ENCODE peak calls at places on chromosomes 12 and 14, in nine cellular contexts. Y, C, U, G, I, X, A, P and E are unnamed samples.

GRCh38 chr12:27191531-27191930 is 52.6 kb upstream of the STK38L start:
- DNase-seq in Y (no peak), C (no peak), U (no peak), G (no peak), I (no peak), X (no peak), A (no peak), P (no peak), E (no peak)

GRCh38 chr12:18975933-18976332 is 153.6 kb upstream of the PLEKHA5 start:
- DNase-seq in Y (no peak), C (no peak), U (no peak), G (no peak), I (no peak), X (no peak), A (no peak), P (no peak), E (no peak)

GRCh38 chr14:67646136-67646535 is 26.4 kb downstream of the ARG2 start:
- DNase-seq in Y (no peak), C (no peak), U (no peak), G (no peak), I (no peak), X (no peak), A (no peak), P (no peak), E (no peak)

GRCh38 chr14:100539766-100540140 is 47.5 kb downstream of the BEGAIN start:
- DNase-seq in Y (no peak), C (no peak), U (no peak), G (no peak), I (no peak), X (no peak), A (no peak), P (no peak), E (no peak)

GRCh38 chr12:57452181-57452936 is 2.7 kb upstream of the INHBE start:
- DNase-seq in Y (peak; percentile 36), C (no peak), U (peak; percentile 55), G (no peak), I (no peak), X (no peak), A (no peak), P (no peak), E (no peak)

GRCh38 chr14:71550367-71550766 is 381.9 kb upstream of the RGS6 start:
- DNase-seq in Y (no peak), C (no peak), U (no peak), G (no peak), I (no peak), X (no peak), A (no peak), P (no peak), E (no peak)

GRCh38 chr12:48388938-48389337 is 38.2 kb upstream of the ZNF641 start:
- DNase-seq in Y (no peak), C (no peak), U (no peak), G (no peak), I (no peak), X (no peak), A (no peak), P (no peak), E (no peak)

GRCh38 chr14:92942136-92942535 is 19.2 kb downstream of the CHGA start:
- DNase-seq in Y (no peak), C (no peak), U (no peak), G (no peak), I (no peak), X (no peak), A (no peak), P (no peak), E (no peak)

GRCh38 chr12:131917711-131918306 is 11.3 kb upstream of the PUS1 start:
- DNase-seq in Y (no peak), C (no peak), U (no peak), G (no peak), I (no peak), X (no peak), A (no peak), P (no peak), E (no peak)

GRCh38 chr12:47206450-47206830 is 126.7 kb upstream of the AMIGO2 start:
- DNase-seq in Y (no peak), C (no peak), U (no peak), G (no peak), I (no peak), X (no peak), A (no peak), P (no peak), E (no peak)

GRCh38 chr14:52835122-52835903 is 43.9 kb upstream of the GNPNAT1 start:
- DNase-seq in Y (no peak), C (peak; percentile 13), U (no peak), G (no peak), I (no peak), X (peak; percentile 10), A (no peak), P (no peak), E (no peak)

GRCh38 chr12:63808631-63809030 is 28.9 kb downstream of the RXYLT1 start:
- DNase-seq in Y (no peak), C (no peak), U (no peak), G (no peak), I (no peak), X (no peak), A (no peak), P (no peak), E (no peak)

GRCh38 chr12:124913474-124914391 is 717 bp downstream of the UBC start:
- DNase-seq in Y (peak; percentile 95), C (peak; percentile 85), U (peak; percentile 99), G (peak; percentile 96), I (peak; percentile 90), X (no peak), A (no peak), P (no peak), E (no peak)

GRCh38 chr14:31926123-31926522 is 151.0 kb upstream of the ARHGAP5 start:
- DNase-seq in Y (no peak), C (peak; percentile 64), U (peak; percentile 30), G (peak; percentile 65), I (no peak), X (peak; percentile 27), A (no peak), P (peak; percentile 16), E (no peak)

GRCh38 chr12:126051611-126052107 is 986.4 kb downstream of the AACS start:
- DNase-seq in Y (no peak), C (peak; percentile 95), U (no peak), G (no peak), I (no peak), X (no peak), A (peak; percentile 41), P (no peak), E (no peak)

GRCh38 chr12:21456291-21456780 is 18.9 kb downstream of the PYROXD1 start:
- DNase-seq in Y (no peak), C (no peak), U (peak; percentile 70), G (no peak), I (peak; percentile 15), X (no peak), A (no peak), P (no peak), E (peak; percentile 46)

GRCh38 chr14:40870252-40870651 is 736.4 kb upstream of the LRFN5 start:
- DNase-seq in Y (no peak), C (no peak), U (no peak), G (no peak), I (no peak), X (peak; percentile 6), A (no peak), P (no peak), E (no peak)

GRCh38 chr12:2493086-2493485 is 301.7 kb upstream of the FKBP4 start:
- DNase-seq in Y (no peak), C (no peak), U (no peak), G (no peak), I (no peak), X (no peak), A (no peak), P (no peak), E (no peak)

GRCh38 chr12:76020281-76020680 is 11.3 kb downstream of the PHLDA1 start:
- DNase-seq in Y (no peak), C (peak; percentile 87), U (peak; percentile 95), G (no peak), I (peak; percentile 65), X (no peak), A (peak; percentile 11), P (no peak), E (peak; percentile 78)

GRCh38 chr14:67428501-67429031 is 16.6 kb upstream of the PLEK2 start:
- DNase-seq in Y (no peak), C (peak; percentile 53), U (no peak), G (no peak), I (no peak), X (no peak), A (no peak), P (no peak), E (no peak)

GRCh38 chr12:100473050-100473715 is 483 bp upstream of the NR1H4 start:
- DNase-seq in Y (no peak), C (no peak), U (no peak), G (no peak), I (no peak), X (no peak), A (no peak), P (peak; percentile 4), E (no peak)

GRCh38 chr12:13179159-13180074 is 17.1 kb upstream of the EMP1 start:
- DNase-seq in Y (no peak), C (peak; percentile 67), U (peak; percentile 82), G (no peak), I (peak; percentile 31), X (no peak), A (peak; percentile 14), P (no peak), E (peak; percentile 54)

GRCh38 chr14:58488550-58488949 is 61.0 kb downstream of the KIAA0586 start:
- DNase-seq in Y (no peak), C (no peak), U (peak; percentile 13), G (no peak), I (no peak), X (no peak), A (no peak), P (peak; percentile 35), E (no peak)

GRCh38 chr14:70416322-70416716 is 571 bp downstream of the SYNJ2BP start:
- DNase-seq in Y (no peak), C (peak; percentile 13), U (no peak), G (no peak), I (no peak), X (peak; percentile 70), A (no peak), P (no peak), E (no peak)

GRCh38 chr12:91422107-91422506 is 239.5 kb upstream of the DCN start:
- DNase-seq in Y (no peak), C (peak; percentile 15), U (no peak), G (no peak), I (no peak), X (no peak), A (no peak), P (no peak), E (no peak)

GRCh38 chr12:14138495-14138894 is 157.1 kb upstream of the GRIN2B start:
- DNase-seq in Y (no peak), C (no peak), U (peak; percentile 3), G (peak; percentile 66), I (no peak), X (no peak), A (no peak), P (no peak), E (no peak)